ENCODE peak calls at places on chromosomes 3 and 15, in four cellular contexts. D is SK-N-SH, L is lower lobe of right lung, C is uterus. M is an unnamed sample.
A peak's percentile ranks its signal among the peaks of the same experiment; 100 is the strongest.

GRCh38 chr15:80497221-80497620 is 93.0 kb downstream of the ARNT2 start:
- DNase-seq in D (no peak), L (no peak), C (no peak), M (no peak)

GRCh38 chr15:32834156-32834555 is 116.4 kb downstream of the GREM1 start:
- DNase-seq in D (no peak), L (no peak), C (no peak), M (no peak)

GRCh38 chr3:13548696-13549512 is at the start of gene FBLN2:
- DNase-seq in D (peak; percentile 99), L (no peak), C (peak; percentile 63), M (peak; percentile 72)

GRCh38 chr15:99343836-99344551 is 92.7 kb downstream of the LRRC28 start:
- DNase-seq in D (peak; percentile 30), L (no peak), C (peak; percentile 28), M (no peak)

GRCh38 chr3:52220380-52221026 is 4.9 kb downstream of the TLR9 start:
- DNase-seq in D (peak; percentile 93), L (peak; percentile 89), C (peak; percentile 90), M (peak; percentile 92)

GRCh38 chr15:52284164-52284563 is 11.4 kb downstream of the MYO5C start:
- DNase-seq in D (no peak), L (no peak), C (no peak), M (no peak)

GRCh38 chr15:88695046-88695445 is 56.2 kb downstream of the ISG20 start:
- DNase-seq in D (no peak), L (no peak), C (no peak), M (no peak)

GRCh38 chr3:192812736-192813383 is 85.5 kb upstream of the FGF12 start:
- DNase-seq in D (no peak), L (no peak), C (no peak), M (no peak)

GRCh38 chr15:59594493-59594942 is 17.1 kb upstream of the GCNT3 start:
- DNase-seq in D (no peak), L (no peak), C (no peak), M (no peak)

GRCh38 chr3:129025108-129025507 is 24.0 kb downstream of the EFCC1 start:
- DNase-seq in D (no peak), L (no peak), C (no peak), M (no peak)

GRCh38 chr15:42344763-42345162 is 14.5 kb upstream of the CAPN3 start:
- DNase-seq in D (no peak), L (no peak), C (no peak), M (no peak)

GRCh38 chr3:168322941-168323340 is 227.2 kb upstream of the GOLIM4 start:
- DNase-seq in D (no peak), L (no peak), C (no peak), M (no peak)

GRCh38 chr3:46926039-46926438 is 48.5 kb downstream of the PTH1R start:
- DNase-seq in D (no peak), L (peak; percentile 80), C (peak; percentile 14), M (peak; percentile 82)

GRCh38 chr3:149207475-149207874 is 14.2 kb downstream of the CP start:
- DNase-seq in D (no peak), L (no peak), C (no peak), M (no peak)

GRCh38 chr3:197031315-197032285 is 2.0 kb upstream of the MELTF start:
- DNase-seq in D (no peak), L (no peak), C (peak; percentile 86), M (no peak)

GRCh38 chr3:194220776-194221735 is 85.1 kb downstream of the HES1 start:
- DNase-seq in D (no peak), L (no peak), C (no peak), M (no peak)

GRCh38 chr3:177610677-177611654 is 413.7 kb upstream of the TBL1XR1 start:
- DNase-seq in D (no peak), L (peak; percentile 54), C (no peak), M (no peak)

GRCh38 chr3:23685484-23686258 is 120.1 kb upstream of the UBE2E1 start:
- DNase-seq in D (peak; percentile 65), L (no peak), C (peak; percentile 77), M (no peak)

GRCh38 chr3:129068291-129068886 is 7.8 kb downstream of the GP9 start:
- DNase-seq in D (no peak), L (no peak), C (no peak), M (no peak)

GRCh38 chr15:53310709-53311108 is 448.8 kb downstream of the WDR72 start:
- DNase-seq in D (no peak), L (no peak), C (no peak), M (no peak)

GRCh38 chr3:46730819-46731218 is 13.2 kb upstream of the PRSS50 start:
- DNase-seq in D (no peak), L (no peak), C (no peak), M (no peak)

GRCh38 chr15:64845183-64845611 is 3.5 kb downstream of the PLEKHO2 start:
- DNase-seq in D (peak; percentile 59), L (no peak), C (no peak), M (no peak)

GRCh38 chr3:53890726-53891499 is 746 bp downstream of the SELENOK start:
- DNase-seq in D (peak; percentile 47), L (no peak), C (no peak), M (no peak)

GRCh38 chr15:34327906-34328305 is 9.7 kb downstream of the SLC12A6 start:
- DNase-seq in D (no peak), L (no peak), C (no peak), M (no peak)
- H3K4me1 ChIP-seq in D (no peaks in the 10 kb centered on the region), L (peaks cover 12% of the 10 kb centered on the region), C (no peaks in the 10 kb centered on the region), M (no peaks in the 10 kb centered on the region)

GRCh38 chr15:62592920-62593319 is 427.8 kb upstream of the C2CD4B start:
- DNase-seq in D (no peak), L (no peak), C (no peak), M (no peak)
- H3K4me1 ChIP-seq in D (peaks cover 25% of the 10 kb centered on the region), L (no peaks in the 10 kb centered on the region), C (no peaks in the 10 kb centered on the region), M (peaks cover 3% of the 10 kb centered on the region)

GRCh38 chr15:100862162-100862561 is 17.5 kb upstream of the ALDH1A3 start:
- DNase-seq in D (no peak), L (no peak), C (no peak), M (no peak)

GRCh38 chr15:100863406-100864198 is 16.0 kb upstream of the ALDH1A3 start:
- DNase-seq in D (no peak), L (no peak), C (peak; percentile 76), M (no peak)

GRCh38 chr15:100859970-100860828 is 19.4 kb upstream of the ALDH1A3 start:
- DNase-seq in D (no peak), L (no peak), C (no peak), M (no peak)

GRCh38 chr15:100861511-100861991 is 18.1 kb upstream of the ALDH1A3 start:
- DNase-seq in D (no peak), L (no peak), C (no peak), M (no peak)

GRCh38 chr15:100860829-100861510 is 18.7 kb upstream of the ALDH1A3 start:
- DNase-seq in D (no peak), L (no peak), C (no peak), M (no peak)
- H3K4me1 ChIP-seq in D (peaks cover 10% of the 10 kb centered on the region), L (no peaks in the 10 kb centered on the region), C (no peaks in the 10 kb centered on the region), M (no peaks in the 10 kb centered on the region)

GRCh38 chr3:188283347-188283746 is 129.4 kb downstream of the LPP start:
- DNase-seq in D (no peak), L (no peak), C (peak; percentile 73), M (no peak)

GRCh38 chr3:188284455-188285212 is 130.7 kb downstream of the LPP start:
- DNase-seq in D (no peak), L (no peak), C (no peak), M (no peak)

GRCh38 chr3:188280627-188281026 is 126.7 kb downstream of the LPP start:
- DNase-seq in D (no peak), L (no peak), C (no peak), M (no peak)

GRCh38 chr3:188279696-188280398 is 125.9 kb downstream of the LPP start:
- DNase-seq in D (no peak), L (no peak), C (no peak), M (no peak)

GRCh38 chr3:188282871-188283270 is 128.9 kb downstream of the LPP start:
- DNase-seq in D (no peak), L (no peak), C (no peak), M (no peak)
- H3K4me1 ChIP-seq in D (no peaks in the 10 kb centered on the region), L (peaks cover 37% of the 10 kb centered on the region), C (peaks cover 22% of the 10 kb centered on the region), M (peaks cover 41% of the 10 kb centered on the region)

DNA sequence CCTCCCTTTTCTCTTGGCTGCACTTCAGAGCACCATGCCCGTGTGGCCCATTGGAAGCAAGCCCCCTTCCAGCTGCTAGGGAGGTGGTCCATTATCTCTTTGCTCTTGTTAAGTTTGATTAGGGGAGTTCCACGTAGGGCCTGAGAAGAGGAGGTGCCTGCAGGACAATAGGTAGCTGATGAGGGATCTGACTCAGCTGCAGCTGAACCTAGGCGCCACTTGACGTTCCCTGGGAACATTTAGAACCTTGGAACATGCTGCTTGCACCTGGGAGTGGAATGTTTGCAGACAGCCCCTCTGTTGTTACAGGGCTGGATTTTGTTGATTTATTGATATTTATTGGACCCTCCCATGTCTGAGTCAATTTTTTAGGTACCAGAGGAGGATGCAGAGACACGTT is 4.7 kb downstream of the SMAD3 start:
- DNase-seq in D (no peak), L (no peak), C (no peak), M (no peak)
- H3K4me1 ChIP-seq in D (peaks cover 18% of the 10 kb centered on the region), L (peaks cover 63% of the 10 kb centered on the region), C (peaks cover 5% of the 10 kb centered on the region), M (peaks cover 50% of the 10 kb centered on the region)

GRCh38 chr3:187998611-187999010 is 155.3 kb upstream of the LPP start:
- DNase-seq in D (no peak), L (no peak), C (no peak), M (no peak)
- H3K4me1 ChIP-seq in D (no peaks in the 10 kb centered on the region), L (peaks cover 14% of the 10 kb centered on the region), C (no peaks in the 10 kb centered on the region), M (peaks cover 7% of the 10 kb centered on the region)